ENCODE peak calls at places on chromosomes 4 and X, in eight cellular contexts. One of them, this sample, is unnamed.

GRCh38 chr4:66949424-66949823 is 595.9 kb downstream of the CENPC start:
- DNase-seq in foreskin fibroblast: no peak
- DNase-seq in DMS153: no peak
- DNase-seq in RCC 7860: no peak
- DNase-seq in NCI-H510A treated with DMSO at 0.1 percent for 48 hours: no peak
- DNase-seq in HTR-8/SVneo: no peak
- DNase-seq in CD4-positive, CD25-positive, alpha-beta regulatory T cell: no peak
- DNase-seq in epithelial cell of prostate: no peak
- DNase-seq in this sample: no peak

GRCh38 chrX:27964432-27964831 is 16.8 kb downstream of the DCAF8L1 start:
- DNase-seq in foreskin fibroblast: no peak
- DNase-seq in DMS153: no peak
- DNase-seq in RCC 7860: no peak
- DNase-seq in NCI-H510A treated with DMSO at 0.1 percent for 48 hours: no peak
- DNase-seq in HTR-8/SVneo: no peak
- DNase-seq in CD4-positive, CD25-positive, alpha-beta regulatory T cell: no peak
- DNase-seq in epithelial cell of prostate: no peak
- DNase-seq in this sample: no peak

GRCh38 chr4:184824776-184825393 is 883 bp downstream of the ACSL1 start:
- DNase-seq in foreskin fibroblast: no peak
- DNase-seq in DMS153: no peak
- DNase-seq in RCC 7860: no peak
- DNase-seq in NCI-H510A treated with DMSO at 0.1 percent for 48 hours: no peak
- DNase-seq in HTR-8/SVneo: peak; percentile 29
- DNase-seq in CD4-positive, CD25-positive, alpha-beta regulatory T cell: peak; percentile 47
- DNase-seq in epithelial cell of prostate: no peak
- DNase-seq in this sample: no peak

GRCh38 chrX:112190646-112191045 is 108.1 kb upstream of the TRPC5 start:
- DNase-seq in foreskin fibroblast: no peak
- DNase-seq in DMS153: no peak
- DNase-seq in RCC 7860: no peak
- DNase-seq in NCI-H510A treated with DMSO at 0.1 percent for 48 hours: no peak
- DNase-seq in HTR-8/SVneo: no peak
- DNase-seq in CD4-positive, CD25-positive, alpha-beta regulatory T cell: no peak
- DNase-seq in epithelial cell of prostate: no peak
- DNase-seq in this sample: no peak

GRCh38 chr4:667545-667925 is 6.5 kb downstream of the ATP5ME start:
- DNase-seq in foreskin fibroblast: no peak
- DNase-seq in DMS153: no peak
- DNase-seq in RCC 7860: no peak
- DNase-seq in NCI-H510A treated with DMSO at 0.1 percent for 48 hours: no peak
- DNase-seq in HTR-8/SVneo: no peak
- DNase-seq in CD4-positive, CD25-positive, alpha-beta regulatory T cell: no peak
- DNase-seq in epithelial cell of prostate: no peak
- DNase-seq in this sample: no peak

GRCh38 chr4:73606465-73606974 is 13.7 kb downstream of the RASSF6 start:
- DNase-seq in foreskin fibroblast: no peak
- DNase-seq in DMS153: peak; percentile 98
- DNase-seq in RCC 7860: no peak
- DNase-seq in NCI-H510A treated with DMSO at 0.1 percent for 48 hours: peak; percentile 99
- DNase-seq in HTR-8/SVneo: no peak
- DNase-seq in CD4-positive, CD25-positive, alpha-beta regulatory T cell: peak; percentile 26
- DNase-seq in epithelial cell of prostate: no peak
- DNase-seq in this sample: no peak

GRCh38 chrX:75623535-75623934 is 100.7 kb upstream of the ZDHHC15 start:
- DNase-seq in foreskin fibroblast: no peak
- DNase-seq in DMS153: no peak
- DNase-seq in RCC 7860: no peak
- DNase-seq in NCI-H510A treated with DMSO at 0.1 percent for 48 hours: peak; percentile 0
- DNase-seq in HTR-8/SVneo: no peak
- DNase-seq in CD4-positive, CD25-positive, alpha-beta regulatory T cell: no peak
- DNase-seq in epithelial cell of prostate: no peak
- DNase-seq in this sample: no peak

GRCh38 chr4:108611360-108611759 is 9.0 kb upstream of the RPL34 start:
- DNase-seq in foreskin fibroblast: peak; percentile 21
- DNase-seq in DMS153: no peak
- DNase-seq in RCC 7860: no peak
- DNase-seq in NCI-H510A treated with DMSO at 0.1 percent for 48 hours: no peak
- DNase-seq in HTR-8/SVneo: no peak
- DNase-seq in CD4-positive, CD25-positive, alpha-beta regulatory T cell: no peak
- DNase-seq in epithelial cell of prostate: no peak
- DNase-seq in this sample: no peak

GRCh38 chr4:165136529-165136928 is 23.9 kb upstream of the TMEM192 start:
- DNase-seq in foreskin fibroblast: no peak
- DNase-seq in DMS153: no peak
- DNase-seq in RCC 7860: no peak
- DNase-seq in NCI-H510A treated with DMSO at 0.1 percent for 48 hours: no peak
- DNase-seq in HTR-8/SVneo: no peak
- DNase-seq in CD4-positive, CD25-positive, alpha-beta regulatory T cell: no peak
- DNase-seq in epithelial cell of prostate: no peak
- DNase-seq in this sample: no peak

GRCh38 chrX:72131317-72132294 is at the start of gene RTL5:
- DNase-seq in foreskin fibroblast: peak; percentile 88
- DNase-seq in DMS153: peak; percentile 91
- DNase-seq in RCC 7860: peak; percentile 4
- DNase-seq in NCI-H510A treated with DMSO at 0.1 percent for 48 hours: peak; percentile 80
- DNase-seq in HTR-8/SVneo: peak; percentile 95
- DNase-seq in CD4-positive, CD25-positive, alpha-beta regulatory T cell: peak; percentile 11
- DNase-seq in epithelial cell of prostate: no peak
- DNase-seq in this sample: peak; percentile 52

GRCh38 chrX:132957211-132958085 is 981 bp downstream of the HS6ST2 start:
- DNase-seq in foreskin fibroblast: no peak
- DNase-seq in DMS153: no peak
- DNase-seq in RCC 7860: no peak
- DNase-seq in NCI-H510A treated with DMSO at 0.1 percent for 48 hours: no peak
- DNase-seq in HTR-8/SVneo: no peak
- DNase-seq in CD4-positive, CD25-positive, alpha-beta regulatory T cell: no peak
- DNase-seq in epithelial cell of prostate: no peak
- DNase-seq in this sample: no peak

GRCh38 chr4:3193531-3194203 is 55.3 kb upstream of the MSANTD1 start:
- DNase-seq in foreskin fibroblast: no peak
- DNase-seq in DMS153: no peak
- DNase-seq in RCC 7860: peak; percentile 14
- DNase-seq in NCI-H510A treated with DMSO at 0.1 percent for 48 hours: no peak
- DNase-seq in HTR-8/SVneo: peak; percentile 10
- DNase-seq in CD4-positive, CD25-positive, alpha-beta regulatory T cell: peak; percentile 71
- DNase-seq in epithelial cell of prostate: no peak
- DNase-seq in this sample: no peak

GRCh38 chrX:119421306-119421705 is 22.2 kb downstream of the SLC25A43 start:
- DNase-seq in foreskin fibroblast: no peak
- DNase-seq in DMS153: no peak
- DNase-seq in RCC 7860: no peak
- DNase-seq in NCI-H510A treated with DMSO at 0.1 percent for 48 hours: no peak
- DNase-seq in HTR-8/SVneo: no peak
- DNase-seq in CD4-positive, CD25-positive, alpha-beta regulatory T cell: no peak
- DNase-seq in epithelial cell of prostate: no peak
- DNase-seq in this sample: no peak

GRCh38 chr4:159791334-159791733 is 688.5 kb downstream of the RAPGEF2 start:
- DNase-seq in foreskin fibroblast: no peak
- DNase-seq in DMS153: no peak
- DNase-seq in RCC 7860: no peak
- DNase-seq in NCI-H510A treated with DMSO at 0.1 percent for 48 hours: no peak
- DNase-seq in HTR-8/SVneo: no peak
- DNase-seq in CD4-positive, CD25-positive, alpha-beta regulatory T cell: no peak
- DNase-seq in epithelial cell of prostate: no peak
- DNase-seq in this sample: no peak

GRCh38 chr4:57764840-57765239 is 654.7 kb upstream of the IGFBP7 start:
- DNase-seq in foreskin fibroblast: no peak
- DNase-seq in DMS153: no peak
- DNase-seq in RCC 7860: no peak
- DNase-seq in NCI-H510A treated with DMSO at 0.1 percent for 48 hours: no peak
- DNase-seq in HTR-8/SVneo: no peak
- DNase-seq in CD4-positive, CD25-positive, alpha-beta regulatory T cell: no peak
- DNase-seq in epithelial cell of prostate: no peak
- DNase-seq in this sample: no peak

GRCh38 chrX:67604979-67605703 is 61.3 kb downstream of the AR start:
- DNase-seq in foreskin fibroblast: peak; percentile 88
- DNase-seq in DMS153: no peak
- DNase-seq in RCC 7860: peak; percentile 37
- DNase-seq in NCI-H510A treated with DMSO at 0.1 percent for 48 hours: no peak
- DNase-seq in HTR-8/SVneo: peak; percentile 7
- DNase-seq in CD4-positive, CD25-positive, alpha-beta regulatory T cell: no peak
- DNase-seq in epithelial cell of prostate: no peak
- DNase-seq in this sample: peak; percentile 9

GRCh38 chrX:78066110-78066509 is 37.9 kb upstream of the PGK1 start:
- DNase-seq in foreskin fibroblast: no peak
- DNase-seq in DMS153: no peak
- DNase-seq in RCC 7860: no peak
- DNase-seq in NCI-H510A treated with DMSO at 0.1 percent for 48 hours: no peak
- DNase-seq in HTR-8/SVneo: no peak
- DNase-seq in CD4-positive, CD25-positive, alpha-beta regulatory T cell: no peak
- DNase-seq in epithelial cell of prostate: no peak
- DNase-seq in this sample: no peak

GRCh38 chrX:153505361-153505760 is 10.6 kb downstream of the BGN start:
- DNase-seq in foreskin fibroblast: no peak
- DNase-seq in DMS153: no peak
- DNase-seq in RCC 7860: no peak
- DNase-seq in NCI-H510A treated with DMSO at 0.1 percent for 48 hours: no peak
- DNase-seq in HTR-8/SVneo: no peak
- DNase-seq in CD4-positive, CD25-positive, alpha-beta regulatory T cell: no peak
- DNase-seq in epithelial cell of prostate: no peak
- DNase-seq in this sample: no peak

GRCh38 chr4:113837397-113837796 is 75.9 kb upstream of the CAMK2D start:
- DNase-seq in foreskin fibroblast: peak; percentile 82
- DNase-seq in DMS153: no peak
- DNase-seq in RCC 7860: peak; percentile 67
- DNase-seq in NCI-H510A treated with DMSO at 0.1 percent for 48 hours: no peak
- DNase-seq in HTR-8/SVneo: no peak
- DNase-seq in CD4-positive, CD25-positive, alpha-beta regulatory T cell: peak; percentile 2
- DNase-seq in epithelial cell of prostate: peak; percentile 63
- DNase-seq in this sample: no peak

This sample was measured in T1000.